ENCODE peak calls at places on chromosomes 12 and 14, in eight cellular contexts. Q is HEK293T; X is neuronal stem cell; F is fibroblast of mammary gland; J is activated CD4-positive, alpha-beta T cell treated with anti-CD3 and anti-CD28 coated beads, Interleukin-2, amount 50 U/mL, for 24 hours; W is germinal center; V is hepatic stellate cell; D is colonic mucosa. E is an unnamed sample.

GRCh38 chr14:32512813-32513212 is 183.7 kb downstream of the AKAP6 start:
- DNase-seq in D (no peak), W (no peak), J (no peak), X (no peak), Q (no peak), F (peak; percentile 27), V (no peak), E (no peak)

GRCh38 chr12:122422769-122423257 is 344 bp upstream of the CLIP1 start:
- DNase-seq in W (peak; percentile 8), X (peak; percentile 51), F (peak; percentile 71), D (peak; percentile 38), Q (no peak), V (peak; percentile 34), J (peak; percentile 36), E (no peak)

GRCh38 chr12:31234955-31235867 is 90.7 kb downstream of the SINHCAF start:
- DNase-seq in W (no peak), J (no peak), F (peak; percentile 16), D (peak; percentile 24), X (peak; percentile 44), Q (peak; percentile 66), V (peak; percentile 65), E (no peak)

GRCh38 chr14:80215756-80216581 is 4.7 kb upstream of the DIO2 start:
- DNase-seq in Q (no peak), X (no peak), W (no peak), D (peak; percentile 30), V (peak; percentile 24), F (peak; percentile 80), J (no peak), E (no peak)

GRCh38 chr12:95976416-95976832 is 19.7 kb downstream of the HAL start:
- DNase-seq in X (no peak), J (no peak), W (no peak), V (no peak), F (peak; percentile 29), Q (no peak), D (no peak), E (no peak)

GRCh38 chr12:132604108-132605054 is 6.0 kb downstream of the LRCOL1 start:
- DNase-seq in Q (no peak), X (no peak), J (no peak), F (no peak), W (no peak), V (no peak), D (no peak), E (no peak)

GRCh38 chr14:104427126-104427851 is 152.3 kb upstream of the C14orf180 start:
- DNase-seq in D (no peak), Q (no peak), V (no peak), X (no peak), F (no peak), W (no peak), J (no peak), E (no peak)

GRCh38 chr12:47095446-47096236 is 15.9 kb upstream of the AMIGO2 start:
- DNase-seq in Q (no peak), D (no peak), X (no peak), W (no peak), V (no peak), J (no peak), F (peak; percentile 56), E (no peak)

GRCh38 chr12:47312147-47312546 is 232.4 kb upstream of the AMIGO2 start:
- DNase-seq in W (no peak), V (no peak), X (no peak), F (no peak), J (no peak), D (no peak), Q (no peak), E (no peak)

GRCh38 chr12:117013726-117014125 is 85.5 kb downstream of the TESC start:
- DNase-seq in V (no peak), W (no peak), D (no peak), F (peak; percentile 41), X (no peak), J (no peak), Q (no peak), E (no peak)

GRCh38 chr12:1351926-1352325 is 242.5 kb downstream of the FBXL14 start:
- DNase-seq in V (no peak), F (no peak), Q (no peak), W (no peak), J (no peak), D (no peak), X (no peak), E (no peak)

GRCh38 chr14:39432619-39433451 is 602 bp upstream of the FBXO33 start:
- DNase-seq in J (peak; percentile 56), D (peak; percentile 93), F (peak; percentile 64), X (peak; percentile 82), W (peak; percentile 67), V (peak; percentile 67), Q (peak; percentile 75), E (peak; percentile 69)

GRCh38 chr12:52715416-52715815 is 12.1 kb upstream of the KRT77 start:
- DNase-seq in Q (no peak), V (no peak), J (no peak), X (no peak), W (no peak), D (peak; percentile 37), F (no peak), E (no peak)

GRCh38 chr12:27305673-27306504 is 26.7 kb upstream of the BMAL2 start:
- DNase-seq in X (no peak), F (peak; percentile 72), Q (no peak), D (no peak), W (peak; percentile 23), V (peak; percentile 15), J (no peak), E (no peak)

GRCh38 chr12:26971963-26972362 is 33.7 kb downstream of the FGFR1OP2 start:
- DNase-seq in J (peak; percentile 72), D (no peak), V (no peak), W (peak; percentile 29), Q (no peak), F (no peak), X (no peak), E (no peak)

GRCh38 chr12:89156862-89157262 is 195.4 kb downstream of the DUSP6 start:
- DNase-seq in J (no peak), X (no peak), F (peak; percentile 86), D (no peak), W (no peak), Q (no peak), V (no peak), E (no peak)

GRCh38 chr14:85911044-85911443 is 381.1 kb downstream of the FLRT2 start:
- DNase-seq in W (no peak), F (no peak), Q (no peak), X (no peak), J (no peak), D (no peak), V (no peak), E (no peak)

GRCh38 chr12:48979602-48980388 is 1.7 kb downstream of the WNT1 start:
- DNase-seq in W (peak; percentile 67), F (no peak), V (no peak), J (no peak), X (no peak), Q (no peak), D (no peak), E (no peak)

GRCh38 chr14:69039287-69039628 is 60.2 kb upstream of the ACTN1 start:
- DNase-seq in V (peak; percentile 55), W (no peak), Q (no peak), X (no peak), J (no peak), F (peak; percentile 61), D (no peak), E (no peak)

GRCh38 chr12:124734224-124734788 is 129.4 kb downstream of the SCARB1 start:
- DNase-seq in Q (peak; percentile 78), F (no peak), W (no peak), D (no peak), J (no peak), V (no peak), X (peak; percentile 80), E (no peak)

GRCh38 chr12:56420411-56420810 is 28.8 kb downstream of the TIMELESS start:
- DNase-seq in F (no peak), V (no peak), Q (no peak), W (no peak), X (no peak), D (no peak), J (no peak), E (no peak)

GRCh38 chr12:57416039-57416996 is 14.5 kb downstream of the R3HDM2 start:
- DNase-seq in D (no peak), J (no peak), V (no peak), W (no peak), X (no peak), F (peak; percentile 59), Q (no peak), E (no peak)

GRCh38 chr12:91630118-91630517 is 447.5 kb upstream of the DCN start:
- DNase-seq in F (no peak), J (no peak), W (no peak), D (no peak), Q (no peak), V (no peak), X (no peak), E (no peak)

GRCh38 chr12:114248527-114248926 is 157.4 kb downstream of the TBX5 start:
- DNase-seq in W (no peak), F (no peak), X (no peak), Q (no peak), V (no peak), D (no peak), J (no peak), E (no peak)

GRCh38 chr12:21933656-21934055 is 7.6 kb downstream of the ABCC9 start:
- DNase-seq in X (no peak), D (no peak), W (no peak), V (no peak), J (no peak), F (peak; percentile 31), Q (no peak), E (no peak)

GRCh38 chr14:100534528-100535286 is 52.5 kb downstream of the BEGAIN start:
- DNase-seq in X (no peak), Q (no peak), J (no peak), W (no peak), F (no peak), D (peak; percentile 15), V (no peak), E (no peak)

GRCh38 chr12:63826002-63826585 is 18.4 kb upstream of the SRGAP1 start:
- DNase-seq in Q (peak; percentile 61), D (no peak), V (peak; percentile 60), J (no peak), X (peak; percentile 29), W (peak; percentile 42), F (peak; percentile 82), E (no peak)

GRCh38 chr14:55877942-55878341 is 240.3 kb upstream of the PELI2 start:
- DNase-seq in W (no peak), F (peak; percentile 30), Q (no peak), J (no peak), V (no peak), X (no peak), D (no peak), E (no peak)

GRCh38 chr12:53380797-53381738 is 1.1 kb downstream of the SP1 start:
- DNase-seq in J (no peak), Q (no peak), W (no peak), X (no peak), F (peak; percentile 71), D (no peak), V (no peak), E (no peak)

GRCh38 chr12:109542014-109542413 is 31.3 kb downstream of the MMAB start:
- DNase-seq in V (peak; percentile 45), X (no peak), F (peak; percentile 76), D (no peak), J (no peak), Q (no peak), W (no peak), E (no peak)

GRCh38 chr14:74549588-74549987 is 56.0 kb downstream of the ISCA2 start:
- DNase-seq in F (peak; percentile 22), J (no peak), D (no peak), V (no peak), W (no peak), X (no peak), Q (no peak), E (no peak)

GRCh38 chr12:124680863-124681778 is 113.7 kb upstream of the NCOR2 start:
- DNase-seq in Q (peak; percentile 36), F (peak; percentile 92), X (peak; percentile 48), W (no peak), V (peak; percentile 98), D (peak; percentile 42), J (no peak), E (no peak)

GRCh38 chr12:46221255-46222128 is 47.4 kb downstream of the SLC38A1 start:
- DNase-seq in X (no peak), D (no peak), F (peak; percentile 34), V (no peak), Q (no peak), J (no peak), W (no peak), E (no peak)

GRCh38 chr14:70084226-70084625 is 104.5 kb downstream of the SLC8A3 start:
- DNase-seq in X (no peak), D (no peak), V (no peak), J (no peak), W (no peak), F (no peak), Q (no peak), E (no peak)